ENCODE peak calls at places on chromosomes 4 and X, in eight cellular contexts. I, F, X, V, M, R, K and Q are unnamed samples.
A peak's percentile ranks its signal among the peaks of the same experiment; 100 is the strongest.

GRCh38 chr4:1472911-1473518 is 66.8 kb upstream of the NKX1-1 start:
- DNase-seq in K (peak; percentile 4), I (no peak), R (peak; percentile 58), X (no peak), M (no peak), F (no peak), V (peak; percentile 57), Q (no peak)

GRCh38 chrX:47707031-47707780 is 48.2 kb upstream of the UXT start:
- DNase-seq in R (no peak), K (no peak), F (peak; percentile 70), X (peak; percentile 5), I (peak; percentile 41), V (no peak), M (no peak), Q (no peak)

GRCh38 chr4:104429150-104429741 is 65.4 kb downstream of the CXXC4 start:
- DNase-seq in M (no peak), R (no peak), V (no peak), K (no peak), I (no peak), F (no peak), X (no peak), Q (no peak)

GRCh38 chr4:166017804-166018203 is 144.8 kb downstream of the TLL1 start:
- DNase-seq in I (no peak), F (no peak), X (no peak), M (no peak), R (no peak), V (no peak), K (no peak), Q (no peak)

GRCh38 chr4:183211533-183211932 is 108.5 kb downstream of the CLDN22 start:
- DNase-seq in V (no peak), R (no peak), F (no peak), X (no peak), M (no peak), K (no peak), I (no peak), Q (no peak)

GRCh38 chr4:72631296-72631695 is 62.3 kb upstream of the ADAMTS3 start:
- DNase-seq in M (no peak), X (peak; percentile 89), R (peak; percentile 74), V (no peak), I (peak; percentile 72), K (no peak), F (peak; percentile 84), Q (peak; percentile 34)

GRCh38 chr4:60656171-60656570 is 544.0 kb upstream of the ADGRL3 start:
- DNase-seq in V (no peak), M (no peak), I (peak; percentile 9), X (no peak), K (no peak), R (no peak), F (peak; percentile 17), Q (no peak)

GRCh38 chrX:130676861-130677260 is 226.1 kb downstream of the ENOX2 start:
- DNase-seq in K (no peak), F (peak; percentile 10), M (no peak), R (no peak), X (no peak), I (no peak), V (no peak), Q (no peak)

GRCh38 chr4:1981251-1982055 is 27.3 kb downstream of the NELFA start:
- DNase-seq in X (no peak), V (peak; percentile 81), M (no peak), K (no peak), I (peak; percentile 11), F (peak; percentile 12), R (peak; percentile 37), Q (no peak)

GRCh38 chr4:189838821-189839497 is 101.7 kb upstream of the FRG1 start:
- DNase-seq in R (no peak), I (no peak), K (no peak), F (no peak), V (no peak), X (no peak), M (no peak), Q (no peak)

GRCh38 chr4:168451331-168451730 is 29.0 kb downstream of the DDX60L start:
- DNase-seq in M (no peak), F (peak; percentile 30), R (no peak), X (no peak), I (no peak), V (no peak), K (no peak), Q (no peak)

GRCh38 chr4:150010525-150011126 is 67.6 kb upstream of the DCLK2 start:
- DNase-seq in I (peak; percentile 75), M (peak; percentile 4), R (no peak), F (peak; percentile 82), K (no peak), V (no peak), X (peak; percentile 71), Q (peak; percentile 36)

GRCh38 chr4:79442422-79442821 is 34.4 kb upstream of the GK2 start:
- DNase-seq in K (no peak), F (peak; percentile 5), I (peak; percentile 1), X (no peak), V (no peak), R (no peak), M (no peak), Q (no peak)

DNA sequence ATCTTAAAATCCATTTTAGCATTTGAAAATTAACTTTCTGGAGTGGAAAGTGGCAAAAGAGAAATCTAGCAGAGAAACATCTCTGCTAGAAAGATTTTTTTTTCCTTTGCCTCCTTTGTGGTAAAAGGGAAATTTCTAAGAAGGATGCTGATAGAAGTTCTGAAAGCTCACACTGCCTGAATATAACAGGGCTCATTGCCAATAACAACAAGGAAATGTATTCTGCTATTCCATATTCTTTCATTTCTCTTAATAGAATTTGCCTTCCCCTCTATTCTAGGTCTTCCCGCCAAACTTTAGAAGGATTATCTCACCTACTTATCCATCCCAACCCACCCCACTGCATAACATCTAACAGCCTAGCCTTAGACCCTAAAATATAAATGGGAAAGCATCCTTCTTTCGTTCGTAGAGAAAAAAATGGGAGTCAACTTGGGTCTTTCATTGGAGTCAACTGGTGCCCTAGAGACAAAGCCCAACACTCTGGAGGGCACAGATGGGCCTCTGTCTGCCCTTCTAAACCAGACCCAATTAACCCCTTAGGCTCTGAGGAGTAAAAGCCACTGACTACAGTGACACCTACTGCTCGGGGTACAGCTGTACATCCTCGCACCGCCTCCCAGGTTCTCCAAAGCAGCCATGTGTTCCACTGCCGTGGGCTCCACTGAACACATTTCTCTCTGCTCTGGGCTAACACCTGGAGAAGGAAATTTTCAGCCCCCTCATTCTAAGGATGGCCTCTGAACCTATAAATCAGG is 103.9 kb downstream of the MAML3 start:
- DNase-seq in K (no peak), M (peak; percentile 26), F (peak; percentile 70), I (peak; percentile 22), X (no peak), V (no peak), R (no peak), Q (no peak)
- TF ChIP-seq CTCF in K (no peak), M (peak; percentile 63), F (peak; percentile 77), I (peak; percentile 47), X (peak; percentile 78), V (no peak), R (peak; percentile 25), Q (no peak)

DNA sequence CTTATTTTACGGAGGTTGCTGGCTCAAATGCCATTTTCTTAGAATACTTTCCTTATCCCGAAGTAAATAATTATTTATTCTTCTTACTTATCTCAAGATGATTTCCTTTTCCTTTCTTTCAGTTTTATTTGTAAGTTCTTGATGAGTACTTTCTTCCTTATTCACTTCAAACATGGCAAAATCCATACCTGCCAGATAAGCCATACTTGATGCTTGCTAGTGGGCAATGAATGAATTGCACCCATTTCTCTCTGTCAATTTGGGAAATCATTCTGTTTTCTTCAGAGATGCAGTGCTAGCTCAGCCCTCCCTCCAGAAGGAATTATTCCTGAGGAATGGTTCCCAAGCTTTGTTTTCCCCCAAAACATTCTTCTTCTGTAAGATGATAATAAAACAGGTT is 598.3 kb downstream of the SPRY1 start:
- DNase-seq in M (no peak), V (no peak), I (no peak), K (no peak), X (no peak), F (no peak), R (no peak), Q (no peak)
- TF ChIP-seq CTCF in M (peak; percentile 56), V (no peak), I (peak; percentile 3), K (no peak), X (peak; percentile 49), F (peak; percentile 36), R (no peak), Q (no peak)

GRCh38 chr4:38783109-38783460 is 295 bp upstream of the TLR10 start:
- DNase-seq in R (no peak), I (no peak), V (no peak), X (no peak), K (no peak), M (no peak), F (no peak), Q (no peak)
- TF ChIP-seq CTCF in R (peak; percentile 45), I (no peak), V (no peak), X (no peak), K (no peak), M (peak; percentile 18), F (no peak), Q (no peak)

GRCh38 chrX:148632444-148632843 is 132.0 kb downstream of the AFF2 start:
- DNase-seq in M (no peak), R (no peak), I (no peak), X (no peak), V (no peak), K (no peak), F (no peak), Q (no peak)
- TF ChIP-seq CTCF in M (no peak), R (no peak), I (no peak), X (no peak), V (no peak), K (no peak), F (no peak), Q (no peak)